ENCODE peak calls at places on chromosomes 1 and 21, in seven cellular contexts. Z is fibroblast of mammary gland, T is AG09309, I is tibial artery, A is hepatocyte, X is heart left ventricle, K is PC-3. Y is an unnamed sample.
A peak's percentile ranks its signal among the peaks of the same experiment; 100 is the strongest.

GRCh38 chr1:172383541-172383940 is 36.9 kb upstream of the C1orf105 start:
- DNase-seq in Z (peak; percentile 57), T (no peak), I (no peak), A (peak; percentile 39), X (no peak), K (no peak), Y (no peak)

GRCh38 chr1:183139281-183139942 is 46.7 kb upstream of the LAMC2 start:
- DNase-seq in Z (peak; percentile 75), T (no peak), I (no peak), A (peak; percentile 46), X (no peak), K (peak; percentile 85), Y (no peak)

GRCh38 chr1:37661401-37661800 is 26.7 kb upstream of the RSPO1 start:
- DNase-seq in Z (no peak), T (no peak), I (no peak), A (no peak), X (no peak), K (peak; percentile 27), Y (no peak)

GRCh38 chr1:63813829-63814277 is 40.0 kb downstream of the ROR1 start:
- DNase-seq in Z (peak; percentile 87), T (no peak), I (no peak), A (no peak), X (no peak), K (peak; percentile 10), Y (peak; percentile 70)

GRCh38 chr1:28370220-28371010 is 875 bp downstream of the PHACTR4 start:
- DNase-seq in Z (peak; percentile 60), T (no peak), I (no peak), A (no peak), X (peak; percentile 31), K (peak; percentile 55), Y (peak; percentile 63)

GRCh38 chr1:63320024-63320799 is 2.2 kb upstream of the FOXD3 start:
- DNase-seq in Z (no peak), T (no peak), I (no peak), A (peak; percentile 6), X (no peak), K (no peak), Y (no peak)

GRCh38 chr1:94986783-94987182 is 59.9 kb upstream of the CNN3 start:
- DNase-seq in Z (peak; percentile 90), T (no peak), I (no peak), A (no peak), X (no peak), K (peak; percentile 35), Y (no peak)

GRCh38 chr1:230863449-230863848 is 4.9 kb downstream of the C1orf198 start:
- DNase-seq in Z (no peak), T (no peak), I (no peak), A (peak; percentile 48), X (no peak), K (peak; percentile 69), Y (no peak)

GRCh38 chr1:115828101-115829022 is 12.6 kb downstream of the NHLH2 start:
- DNase-seq in Z (peak; percentile 57), T (no peak), I (no peak), A (peak; percentile 59), X (peak; percentile 27), K (no peak), Y (no peak)

GRCh38 chr1:171257207-171258052 is 9.1 kb downstream of the FMO1 start:
- DNase-seq in Z (peak; percentile 88), T (peak; percentile 40), I (no peak), A (peak; percentile 85), X (no peak), K (peak; percentile 58), Y (peak; percentile 66)

GRCh38 chr21:34886554-34887385 is 162.3 kb downstream of the RUNX1 start:
- DNase-seq in Z (peak; percentile 59), T (no peak), I (peak; percentile 40), A (peak; percentile 45), X (no peak), K (peak; percentile 39), Y (no peak)
- H3K4me3 ChIP-seq in Z (peak overlapping the region; percentile 93), T (peak overlapping the region; percentile 85), I (peak overlapping the region; percentile 67), A (peak overlapping the region; percentile 57), X (peak overlapping the region; percentile 60), K (peak overlapping the region; percentile 95), Y (peak overlapping the region; percentile 77)

GRCh38 chr1:36322085-36322785 is 1.2 kb downstream of the EVA1B start:
- DNase-seq in Z (peak; percentile 18), T (no peak), I (no peak), A (no peak), X (no peak), K (no peak), Y (no peak)

GRCh38 chr1:36320291-36320758 is 3.1 kb downstream of the EVA1B start:
- DNase-seq in Z (no peak), T (no peak), I (no peak), A (no peak), X (no peak), K (no peak), Y (no peak)

GRCh38 chr1:36322786-36323635 is 434 bp downstream of the EVA1B start:
- DNase-seq in Z (peak; percentile 68), T (peak; percentile 13), I (peak; percentile 63), A (peak; percentile 67), X (peak; percentile 72), K (no peak), Y (no peak)

GRCh38 chr1:36321119-36321951 is 2.1 kb downstream of the EVA1B start:
- DNase-seq in Z (peak; percentile 94), T (peak; percentile 79), I (peak; percentile 76), A (peak; percentile 94), X (peak; percentile 89), K (no peak), Y (peak; percentile 90)

DNA sequence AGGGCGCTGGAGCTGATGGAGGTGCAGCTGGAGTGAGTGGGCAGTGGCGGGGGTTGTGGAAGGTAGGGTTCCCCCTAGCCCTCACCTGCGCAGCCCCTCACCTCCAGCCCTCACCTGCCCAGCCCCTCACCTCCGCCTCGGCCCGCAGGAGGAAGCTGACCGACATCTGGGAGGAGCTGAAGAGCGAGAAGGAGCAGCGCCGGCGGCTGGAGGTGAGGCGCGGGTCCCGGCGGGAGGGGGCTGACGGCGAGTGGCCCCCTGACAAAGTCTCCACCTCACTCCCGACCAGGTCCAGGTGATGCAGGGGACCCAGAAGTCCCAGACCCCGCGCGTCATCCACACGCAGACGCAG is 2.7 kb downstream of the EVA1B start:
- DNase-seq in Z (no peak), T (no peak), I (no peak), A (no peak), X (no peak), K (no peak), Y (no peak)
- H3K4me3 ChIP-seq in Z (peak overlapping the region; percentile 45), T (peak overlapping the region; percentile 56), I (peak overlapping the region; percentile 76), A (peak overlapping the region; percentile 27), X (peak overlapping the region; percentile 88), K (no peak overlapping the region), Y (peak overlapping the region; percentile 68)

GRCh38 chr1:235329139-235329808 is 904 bp downstream of the GGPS1 start:
- DNase-seq in Z (peak; percentile 56), T (no peak), I (no peak), A (peak; percentile 64), X (no peak), K (peak; percentile 24), Y (peak; percentile 64)
- H3K4me3 ChIP-seq in Z (peak overlapping the region; percentile 86), T (peak overlapping the region; percentile 55), I (peak overlapping the region; percentile 77), A (peak overlapping the region; percentile 83), X (peak overlapping the region; percentile 94), K (peak overlapping the region; percentile 92), Y (peak overlapping the region; percentile 74)

GRCh38 chr1:218585565-218586184 is 240.5 kb downstream of the TGFB2 start:
- DNase-seq in Z (peak; percentile 87), T (no peak), I (no peak), A (peak; percentile 71), X (no peak), K (peak; percentile 99), Y (no peak)
- H3K4me3 ChIP-seq in Z (no peak overlapping the region), T (no peak overlapping the region), I (no peak overlapping the region), A (no peak overlapping the region), X (no peak overlapping the region), K (peak overlapping the region; percentile 28), Y (no peak overlapping the region)

GRCh38 chr1:218351617-218352438 is 6.7 kb downstream of the TGFB2 start:
- DNase-seq in Z (peak; percentile 75), T (no peak), I (peak; percentile 34), A (no peak), X (no peak), K (peak; percentile 49), Y (no peak)
- H3K4me3 ChIP-seq in Z (peak overlapping the region; percentile 28), T (peak overlapping the region; percentile 47), I (peak overlapping the region; percentile 43), A (peak overlapping the region; percentile 16), X (peak overlapping the region; percentile 36), K (peak overlapping the region; percentile 78), Y (peak overlapping the region; percentile 88)

DNA sequence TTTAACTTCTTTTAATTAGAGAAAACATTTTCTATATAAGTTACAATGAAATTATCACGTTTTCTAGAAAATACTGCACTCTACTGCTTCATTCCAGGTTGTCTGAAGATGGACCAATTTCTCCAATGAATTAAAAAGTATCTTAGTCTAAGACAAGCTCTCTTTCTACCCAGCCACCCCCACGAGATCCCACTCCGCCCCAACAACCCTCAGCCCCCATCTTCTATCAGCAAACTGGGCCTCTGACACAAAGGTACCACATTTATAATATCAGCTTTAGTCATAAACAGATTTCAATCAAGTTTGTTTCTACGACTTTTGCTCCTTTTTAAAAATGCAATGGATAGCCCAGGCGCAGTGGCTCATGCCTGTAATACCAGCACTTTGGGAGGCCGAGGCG is 117.8 kb downstream of the RERE start:
- DNase-seq in Z (no peak), T (no peak), I (no peak), A (no peak), X (no peak), K (no peak), Y (no peak)
- H3K4me3 ChIP-seq in Z (no peak overlapping the region), T (no peak overlapping the region), I (no peak overlapping the region), A (no peak overlapping the region), X (no peak overlapping the region), K (no peak overlapping the region), Y (no peak overlapping the region)